ENCODE peak calls at places on chromosomes 11 and 22, in six cellular contexts. U, Q, L, V, M and Z are unnamed samples.

GRCh38 chr11:124799384-124800225 is 601 bp downstream of the MSANTD2 start:
- DNase-seq in Q (peak; percentile 41), M (no peak), V (peak; percentile 54), U (no peak), L (peak; percentile 71), Z (peak; percentile 38)

GRCh38 chr11:15641191-15641810 is 526.6 kb downstream of the INSC start:
- DNase-seq in L (no peak), V (no peak), Q (no peak), U (no peak), M (no peak), Z (no peak)

GRCh38 chr22:50027639-50028537 is 15.3 kb upstream of the IL17REL start:
- DNase-seq in Q (no peak), U (no peak), L (no peak), M (no peak), V (no peak), Z (peak; percentile 29)

GRCh38 chr11:86185346-86185745 is 59.2 kb upstream of the EED start:
- DNase-seq in M (no peak), U (no peak), Q (no peak), V (no peak), L (no peak), Z (no peak)

GRCh38 chr11:47607380-47607779 is 13.2 kb upstream of the C1QTNF4 start:
- DNase-seq in L (no peak), V (no peak), Q (no peak), U (no peak), M (no peak), Z (no peak)

GRCh38 chr11:77557553-77557952 is 32.2 kb upstream of the AQP11 start:
- DNase-seq in Q (no peak), L (no peak), V (no peak), M (no peak), U (peak; percentile 33), Z (no peak)

GRCh38 chr11:109747839-109748238 is 325.8 kb downstream of the C11orf87 start:
- DNase-seq in M (no peak), U (no peak), Q (no peak), L (no peak), V (no peak), Z (no peak)

GRCh38 chr22:38761202-38762162 is 5.7 kb upstream of the SUN2 start:
- DNase-seq in V (no peak), M (no peak), U (no peak), L (no peak), Q (no peak), Z (no peak)

GRCh38 chr22:35205956-35206355 is 51.3 kb upstream of the HMGXB4 start:
- DNase-seq in V (no peak), Q (no peak), L (no peak), U (no peak), M (no peak), Z (no peak)

GRCh38 chr11:46490576-46491100 is 99.1 kb upstream of the CHRM4 start:
- DNase-seq in M (no peak), L (no peak), Q (no peak), V (no peak), U (no peak), Z (no peak)

GRCh38 chr11:78032090-78032489 is 9.0 kb upstream of the KCTD14 start:
- DNase-seq in U (no peak), M (no peak), V (no peak), L (no peak), Q (no peak), Z (no peak)

GRCh38 chr11:77121096-77121640 is 6.9 kb upstream of the MYO7A start:
- DNase-seq in U (no peak), L (no peak), V (no peak), M (no peak), Q (no peak), Z (no peak)

GRCh38 chr11:118892515-118892914 is 8.8 kb downstream of the CXCR5 start:
- DNase-seq in U (no peak), L (no peak), V (peak; percentile 39), Q (no peak), M (no peak), Z (no peak)

GRCh38 chr11:18352581-18352980 is 30.2 kb downstream of the GTF2H1 start:
- DNase-seq in U (no peak), V (no peak), M (no peak), L (no peak), Q (no peak), Z (no peak)

GRCh38 chr11:1207451-1208360 is 15.2 kb upstream of the MUC5B start:
- DNase-seq in M (no peak), V (no peak), Q (no peak), U (no peak), L (no peak), Z (peak; percentile 5)

GRCh38 chr11:110362916-110363574 is 66.6 kb upstream of the RDX start:
- DNase-seq in L (no peak), U (peak; percentile 43), V (no peak), M (no peak), Q (no peak), Z (no peak)

GRCh38 chr11:94132152-94132558 is 3.5 kb downstream of the PANX1 start:
- DNase-seq in L (peak; percentile 33), U (no peak), V (no peak), M (no peak), Q (no peak), Z (no peak)

GRCh38 chr11:94133752-94134151 is 5.1 kb downstream of the PANX1 start:
- DNase-seq in Q (no peak), L (no peak), V (no peak), M (no peak), U (no peak), Z (no peak)

GRCh38 chr11:94131363-94132115 is 2.9 kb downstream of the PANX1 start:
- DNase-seq in L (peak; percentile 6), Q (no peak), U (no peak), V (no peak), M (no peak), Z (no peak)

GRCh38 chr11:94132823-94133408 is 4.3 kb downstream of the PANX1 start:
- DNase-seq in L (no peak), M (no peak), U (no peak), V (no peak), Q (no peak), Z (no peak)

GRCh38 chr11:94134651-94135512 is 6.2 kb downstream of the PANX1 start:
- DNase-seq in Q (no peak), V (no peak), U (no peak), M (no peak), L (no peak), Z (no peak)
- TF ChIP-seq POLR2AphosphoS5 in Q (no peak), V (peak; percentile 34), U (no peak), M (no peak), L (no peak), Z (no peak)

GRCh38 chr22:46528121-46528610 is 9.3 kb downstream of the CELSR1 start:
- DNase-seq in U (peak; percentile 95), Q (no peak), L (no peak), V (no peak), M (no peak), Z (no peak)
- TF ChIP-seq TAF1 in U (no peak), Q (no peak), L (no peak), V (no peak), M (no peak), Z (no peak)

GRCh38 chr22:48444320-48445112 is 1383.2 kb downstream of the BRD1 start:
- DNase-seq in V (no peak), Q (peak; percentile 67), U (no peak), M (peak; percentile 44), L (no peak), Z (peak; percentile 47)

GRCh38 chr22:48442663-48443062 is 1385.0 kb downstream of the BRD1 start:
- DNase-seq in Q (no peak), M (no peak), L (no peak), V (no peak), U (no peak), Z (no peak)

GRCh38 chr22:48443680-48444079 is 1384.0 kb downstream of the BRD1 start:
- DNase-seq in Q (no peak), U (no peak), V (no peak), L (no peak), M (no peak), Z (no peak)

GRCh38 chr22:48448821-48449220 is 1378.9 kb downstream of the BRD1 start:
- DNase-seq in L (no peak), V (no peak), M (no peak), U (no peak), Q (no peak), Z (no peak)

DNA sequence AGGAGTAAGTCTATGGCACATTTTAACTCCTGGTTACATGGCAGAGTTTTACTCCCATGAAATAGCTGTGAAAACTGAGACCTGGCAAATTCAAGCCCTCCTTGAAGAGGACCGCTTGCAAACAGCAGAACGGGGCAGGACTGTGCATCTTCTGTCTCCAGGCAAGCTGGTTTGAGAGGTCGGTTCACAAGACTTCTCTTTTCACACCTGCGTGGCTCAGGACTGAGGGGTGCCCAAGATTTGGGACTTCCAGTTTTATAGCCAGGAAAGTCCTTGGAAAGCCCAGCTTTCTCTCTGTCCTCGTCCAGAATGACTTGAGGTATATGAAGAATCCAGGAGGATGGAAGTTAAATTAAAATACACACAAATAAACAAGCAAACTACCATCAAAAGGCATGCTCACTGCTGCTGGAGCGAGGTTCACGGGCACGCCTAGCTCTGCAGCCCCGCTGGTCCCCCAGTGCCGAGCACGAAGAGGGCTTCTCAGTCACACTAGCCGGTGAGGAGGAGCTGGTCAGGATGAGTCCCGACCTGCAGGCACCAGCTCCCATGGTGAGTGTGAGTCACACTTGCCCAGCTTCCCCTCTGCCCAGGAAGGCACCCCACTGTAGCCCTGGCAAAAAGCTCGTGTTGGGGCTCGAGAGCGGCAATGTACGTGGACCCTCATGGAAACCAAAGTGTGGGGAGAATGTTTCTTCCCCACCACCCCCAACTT is 1382.4 kb downstream of the BRD1 start:
- DNase-seq in Q (no peak), U (no peak), V (no peak), M (no peak), L (no peak), Z (no peak)
- TF ChIP-seq POLR2A in Q (no peak), U (no peak), V (no peak), M (no peak), L (no peak), Z (no peak)

GRCh38 chr11:120184371-120184945 is 26.4 kb upstream of the OAF start:
- DNase-seq in Q (no peak), U (no peak), V (no peak), L (peak; percentile 22), M (no peak), Z (no peak)
- TF ChIP-seq POLR2AphosphoS5 in Q (no peak), U (no peak), V (no peak), L (no peak), M (no peak), Z (no peak)

GRCh38 chr11:95922536-95923440 is 1.1 kb downstream of the MTMR2 start:
- DNase-seq in Q (no peak), M (no peak), U (no peak), V (no peak), L (no peak), Z (no peak)

GRCh38 chr11:95922099-95922498 is 1.8 kb downstream of the MTMR2 start:
- DNase-seq in Q (no peak), M (no peak), V (no peak), U (no peak), L (no peak), Z (no peak)

GRCh38 chr11:95924414-95924760 is 480 bp upstream of the MTMR2 start:
- DNase-seq in M (no peak), U (peak; percentile 18), L (no peak), Q (no peak), V (no peak), Z (no peak)

GRCh38 chr11:95923730-95924413 is at the start of gene MTMR2:
- DNase-seq in V (peak; percentile 77), U (peak; percentile 57), M (peak; percentile 16), Q (peak; percentile 59), L (peak; percentile 90), Z (peak; percentile 58)

DNA sequence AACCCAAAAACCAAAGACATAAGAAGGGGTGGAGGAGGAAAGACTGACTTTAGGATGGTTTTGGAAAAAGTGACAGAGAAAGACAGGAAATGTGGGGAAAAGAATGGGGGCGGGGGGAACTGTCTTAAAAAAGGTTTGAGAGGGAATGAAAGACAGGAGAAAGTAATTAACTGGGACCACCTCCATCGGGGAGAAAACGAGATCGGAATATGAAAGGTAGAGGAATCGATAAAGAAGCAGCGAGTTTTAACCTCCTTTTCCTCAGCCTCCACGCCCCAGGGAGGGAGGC is 522 bp downstream of the MTMR2 start:
- DNase-seq in Q (no peak), M (no peak), U (no peak), L (no peak), V (no peak), Z (no peak)
- TF ChIP-seq TAF1 in Q (no peak), M (no peak), U (no peak), L (no peak), V (no peak), Z (no peak)